ENCODE peak calls at places on chromosome 7, in five cellular contexts. Y is HFFc6, X is upper lobe of right lung, L is RKO, A is iPS-NIHi11. Q is an unnamed sample.

GRCh38 chr7:24721378-24722030 is 35.8 kb downstream of the GSDME start:
- DNase-seq in Y (no peak), X (no peak), L (no peak), A (no peak), Q (no peak)

GRCh38 chr7:30533886-30534285 is 29.3 kb upstream of the GGCT start:
- DNase-seq in Y (no peak), X (no peak), L (no peak), A (no peak), Q (no peak)

GRCh38 chr7:151801782-151802468 is 75.0 kb downstream of the PRKAG2 start:
- DNase-seq in Y (no peak), X (peak), L (no peak), A (no peak), Q (no peak)

GRCh38 chr7:141674201-141674671 is 27.7 kb downstream of the DENND11 start:
- DNase-seq in Y (no peak), X (no peak), L (no peak), A (peak), Q (peak)

GRCh38 chr7:141201145-141201885 is 127.5 kb downstream of the TMEM178B start:
- DNase-seq in Y (no peak), X (no peak), L (no peak), A (no peak), Q (peak)

GRCh38 chr7:86660950-86661462 is 17.3 kb downstream of the GRM3 start:
- DNase-seq in Y (no peak), X (no peak), L (no peak), A (no peak), Q (no peak)

GRCh38 chr7:114922151-114922651 is 307 bp downstream of the MDFIC start:
- DNase-seq in Y (no peak), X (peak), L (no peak), A (peak), Q (peak)

GRCh38 chr7:26789481-26790175 is 74.8 kb downstream of the SKAP2 start:
- DNase-seq in Y (no peak), X (no peak), L (no peak), A (no peak), Q (no peak)

GRCh38 chr7:155268211-155268610 is 29.5 kb upstream of the INSIG1 start:
- DNase-seq in Y (no peak), X (no peak), L (no peak), A (no peak), Q (no peak)

GRCh38 chr7:127809285-127809702 is 157.3 kb downstream of the SND1 start:
- DNase-seq in Y (peak), X (no peak), L (peak), A (no peak), Q (no peak)

GRCh38 chr7:33719059-33719581 is 186.2 kb upstream of the BMPER start:
- DNase-seq in Y (no peak), X (no peak), L (no peak), A (no peak), Q (no peak)

GRCh38 chr7:73701357-73701995 is 18.0 kb downstream of the STX1A start:
- DNase-seq in Y (peak), X (no peak), L (peak), A (peak), Q (peak)

GRCh38 chr7:122457969-122458368 is 153.4 kb upstream of the FEZF1 start:
- DNase-seq in Y (no peak), X (no peak), L (no peak), A (peak), Q (peak)

GRCh38 chr7:72326365-72326764 is 85.8 kb downstream of the CALN1 start:
- DNase-seq in Y (no peak), X (no peak), L (no peak), A (no peak), Q (no peak)

GRCh38 chr7:29865526-29865925 is 59.2 kb downstream of the WIPF3 start:
- DNase-seq in Y (peak), X (no peak), L (no peak), A (no peak), Q (no peak)

GRCh38 chr7:137923380-137923779 is 76.6 kb upstream of the DGKI start:
- DNase-seq in Y (peak), X (no peak), L (peak), A (no peak), Q (no peak)

GRCh38 chr7:147485660-147486210 is 1104.8 kb upstream of the C7orf33 start:
- DNase-seq in Y (no peak), X (no peak), L (no peak), A (no peak), Q (no peak)

GRCh38 chr7:30244340-30244739 is 40.1 kb upstream of the ZNRF2 start:
- DNase-seq in Y (no peak), X (no peak), L (no peak), A (no peak), Q (no peak)

GRCh38 chr7:12685550-12685949 is 1.9 kb upstream of the ARL4A start:
- DNase-seq in Y (no peak), X (no peak), L (no peak), A (peak), Q (peak)

GRCh38 chr7:131507592-131508331 is 48.7 kb downstream of the PODXL start:
- DNase-seq in Y (peak), X (peak), L (peak), A (peak), Q (peak)

GRCh38 chr7:117012284-117013174 is 59.2 kb downstream of the ST7 start:
- DNase-seq in Y (peak), X (no peak), L (peak), A (peak), Q (peak)

GRCh38 chr7:44985900-44986217 is 7.0 kb upstream of the MYO1G start:
- DNase-seq in Y (no peak), X (no peak), L (no peak), A (no peak), Q (no peak)

GRCh38 chr7:34596887-34597286 is 61.1 kb upstream of the NPSR1 start:
- DNase-seq in Y (no peak), X (no peak), L (peak), A (peak), Q (peak)

GRCh38 chr7:20787658-20788057 is 972 bp upstream of the SP8 start:
- DNase-seq in Y (no peak), X (no peak), L (no peak), A (no peak), Q (peak)

GRCh38 chr7:121505540-121506182 is 109.6 kb upstream of the FAM3C start:
- DNase-seq in Y (no peak), X (no peak), L (no peak), A (no peak), Q (no peak)

GRCh38 chr7:3537210-3537875 is 236.3 kb downstream of the SDK1 start:
- DNase-seq in Y (no peak), X (no peak), L (peak), A (no peak), Q (no peak)

GRCh38 chr7:88306590-88307048 is at the start of gene STEAP4:
- DNase-seq in Y (no peak), X (peak), L (no peak), A (peak), Q (peak)

Q was measured in mesendoderm.